ENCODE peak calls at places on chromosome 1, in four cellular contexts. One of them, this sample, is unnamed.
A peak's percentile ranks its signal among the peaks of the same experiment; 100 is the strongest.

GRCh38 chr1:243287652-243288051 is 31.8 kb downstream of the SDCCAG8 start:
- DNase-seq in fibroblast of lung: peak; percentile 87
- DNase-seq in thoracic aorta: no peak
- DNase-seq in ovary: no peak
- DNase-seq in this sample: no peak

GRCh38 chr1:202852163-202852904 is 36.6 kb downstream of the RABIF start:
- DNase-seq in fibroblast of lung: peak; percentile 51
- DNase-seq in thoracic aorta: no peak
- DNase-seq in ovary: no peak
- DNase-seq in this sample: peak; percentile 44

GRCh38 chr1:201495447-201496295 is 11.3 kb downstream of the CSRP1 start:
- DNase-seq in fibroblast of lung: peak; percentile 95
- DNase-seq in thoracic aorta: no peak
- DNase-seq in ovary: peak; percentile 83
- DNase-seq in this sample: peak; percentile 62

GRCh38 chr1:18929686-18930085 is 26.8 kb downstream of the IFFO2 start:
- DNase-seq in fibroblast of lung: peak; percentile 88
- DNase-seq in thoracic aorta: no peak
- DNase-seq in ovary: no peak
- DNase-seq in this sample: no peak

GRCh38 chr1:200979574-200980451 is 43.7 kb downstream of the KIF21B start:
- DNase-seq in fibroblast of lung: peak; percentile 11
- DNase-seq in thoracic aorta: no peak
- DNase-seq in ovary: no peak
- DNase-seq in this sample: peak; percentile 50

GRCh38 chr1:109490029-109490933 is 3.6 kb upstream of the CYB561D1 start:
- DNase-seq in fibroblast of lung: peak; percentile 65
- DNase-seq in thoracic aorta: no peak
- DNase-seq in ovary: peak; percentile 77
- DNase-seq in this sample: peak; percentile 74

GRCh38 chr1:200302192-200302892 is 107.5 kb downstream of the ZNF281 start:
- DNase-seq in fibroblast of lung: peak; percentile 58
- DNase-seq in thoracic aorta: no peak
- DNase-seq in ovary: no peak
- DNase-seq in this sample: peak; percentile 64

GRCh38 chr1:175169305-175170018 is 23.1 kb downstream of the KIAA0040 start:
- DNase-seq in fibroblast of lung: no peak
- DNase-seq in thoracic aorta: no peak
- DNase-seq in ovary: no peak
- DNase-seq in this sample: peak; percentile 44

GRCh38 chr1:17523487-17524029 is 15.9 kb upstream of the ARHGEF10L start:
- DNase-seq in fibroblast of lung: no peak
- DNase-seq in thoracic aorta: no peak
- DNase-seq in ovary: no peak
- DNase-seq in this sample: no peak

GRCh38 chr1:165217958-165218357 is 138.6 kb downstream of the LMX1A start:
- DNase-seq in fibroblast of lung: no peak
- DNase-seq in thoracic aorta: no peak
- DNase-seq in ovary: no peak
- DNase-seq in this sample: no peak

GRCh38 chr1:101511501-101511900 is 274.7 kb downstream of the S1PR1 start:
- DNase-seq in fibroblast of lung: no peak
- DNase-seq in thoracic aorta: no peak
- DNase-seq in ovary: no peak
- DNase-seq in this sample: peak; percentile 41

GRCh38 chr1:6003568-6004411 is 11.6 kb upstream of the NPHP4 start:
- DNase-seq in fibroblast of lung: no peak
- DNase-seq in thoracic aorta: no peak
- DNase-seq in ovary: no peak
- DNase-seq in this sample: no peak

GRCh38 chr1:167491586-167492408 is 26.5 kb downstream of the CD247 start:
- DNase-seq in fibroblast of lung: no peak
- DNase-seq in thoracic aorta: no peak
- DNase-seq in ovary: no peak
- DNase-seq in this sample: no peak

GRCh38 chr1:67716800-67717199 is 31.8 kb downstream of the GADD45A start:
- DNase-seq in fibroblast of lung: peak; percentile 77
- DNase-seq in thoracic aorta: no peak
- DNase-seq in ovary: no peak
- DNase-seq in this sample: peak; percentile 86

GRCh38 chr1:157319567-157319966 is 181.4 kb upstream of the ETV3 start:
- DNase-seq in fibroblast of lung: no peak
- DNase-seq in thoracic aorta: no peak
- DNase-seq in ovary: no peak
- DNase-seq in this sample: no peak

GRCh38 chr1:25711555-25712298 is 88.3 kb upstream of the SELENON start:
- DNase-seq in fibroblast of lung: peak; percentile 73
- DNase-seq in thoracic aorta: no peak
- DNase-seq in ovary: no peak
- DNase-seq in this sample: peak; percentile 36

GRCh38 chr1:202505356-202505755 is 156.9 kb downstream of the PPP1R12B start:
- DNase-seq in fibroblast of lung: peak; percentile 74
- DNase-seq in thoracic aorta: no peak
- DNase-seq in ovary: peak; percentile 44
- DNase-seq in this sample: no peak

GRCh38 chr1:171663036-171663853 is 10.8 kb upstream of the MYOC start:
- DNase-seq in fibroblast of lung: no peak
- DNase-seq in thoracic aorta: no peak
- DNase-seq in ovary: no peak
- DNase-seq in this sample: no peak

GRCh38 chr1:82565146-82565545 is 764.4 kb downstream of the ADGRL2 start:
- DNase-seq in fibroblast of lung: peak; percentile 66
- DNase-seq in thoracic aorta: no peak
- DNase-seq in ovary: no peak
- DNase-seq in this sample: no peak

GRCh38 chr1:225474986-225475820 is 47.4 kb upstream of the LBR start:
- DNase-seq in fibroblast of lung: peak; percentile 71
- DNase-seq in thoracic aorta: no peak
- DNase-seq in ovary: peak; percentile 61
- DNase-seq in this sample: peak; percentile 65

GRCh38 chr1:53482441-53483153 is 23.4 kb downstream of the DMRTB1 start:
- DNase-seq in fibroblast of lung: no peak
- DNase-seq in thoracic aorta: no peak
- DNase-seq in ovary: no peak
- DNase-seq in this sample: no peak

GRCh38 chr1:178282949-178283367 is 189.1 kb downstream of the RASAL2 start:
- DNase-seq in fibroblast of lung: peak; percentile 86
- DNase-seq in thoracic aorta: no peak
- DNase-seq in ovary: no peak
- DNase-seq in this sample: peak; percentile 32

GRCh38 chr1:13960376-13960987 is 260.5 kb downstream of the PRDM2 start:
- DNase-seq in fibroblast of lung: peak; percentile 60
- DNase-seq in thoracic aorta: no peak
- DNase-seq in ovary: peak; percentile 86
- DNase-seq in this sample: peak; percentile 73

GRCh38 chr1:104408268-104408667 is 658.6 kb downstream of the AMY1C start:
- DNase-seq in fibroblast of lung: no peak
- DNase-seq in thoracic aorta: no peak
- DNase-seq in ovary: no peak
- DNase-seq in this sample: no peak

GRCh38 chr1:203682401-203683383 is 56.1 kb downstream of the ATP2B4 start:
- DNase-seq in fibroblast of lung: no peak
- DNase-seq in thoracic aorta: no peak
- DNase-seq in ovary: no peak
- DNase-seq in this sample: peak; percentile 43

GRCh38 chr1:207910678-207911354 is at the start of gene CD34:
- DNase-seq in fibroblast of lung: no peak
- DNase-seq in thoracic aorta: no peak
- DNase-seq in ovary: peak; percentile 71
- DNase-seq in this sample: no peak

GRCh38 chr1:213383465-213383864 is 332.4 kb downstream of the RPS6KC1 start:
- DNase-seq in fibroblast of lung: no peak
- DNase-seq in thoracic aorta: no peak
- DNase-seq in ovary: no peak
- DNase-seq in this sample: no peak

GRCh38 chr1:96968582-96969378 is 247.2 kb downstream of the PTBP2 start:
- DNase-seq in fibroblast of lung: peak; percentile 44
- DNase-seq in thoracic aorta: no peak
- DNase-seq in ovary: no peak
- DNase-seq in this sample: no peak

GRCh38 chr1:39635205-39635870 is 4.1 kb downstream of the HEYL start:
- DNase-seq in fibroblast of lung: no peak
- DNase-seq in thoracic aorta: no peak
- DNase-seq in ovary: no peak
- DNase-seq in this sample: no peak

GRCh38 chr1:30753660-30754123 is 3.9 kb downstream of the LAPTM5 start:
- DNase-seq in fibroblast of lung: no peak
- DNase-seq in thoracic aorta: no peak
- DNase-seq in ovary: no peak
- DNase-seq in this sample: no peak

GRCh38 chr1:180533571-180533987 is 25.2 kb upstream of the OVAAL start:
- DNase-seq in fibroblast of lung: peak; percentile 59
- DNase-seq in thoracic aorta: peak; percentile 36
- DNase-seq in ovary: peak; percentile 61
- DNase-seq in this sample: peak; percentile 75

GRCh38 chr1:190373705-190374336 is 103.8 kb downstream of the BRINP3 start:
- DNase-seq in fibroblast of lung: peak; percentile 41
- DNase-seq in thoracic aorta: no peak
- DNase-seq in ovary: no peak
- DNase-seq in this sample: peak; percentile 43

GRCh38 chr1:58584082-58584895 is 7.2 kb upstream of the TACSTD2 start:
- DNase-seq in fibroblast of lung: peak; percentile 96
- DNase-seq in thoracic aorta: peak; percentile 78
- DNase-seq in ovary: peak; percentile 73
- DNase-seq in this sample: no peak

GRCh38 chr1:58583496-58583895 is 6.4 kb upstream of the TACSTD2 start:
- DNase-seq in fibroblast of lung: no peak
- DNase-seq in thoracic aorta: no peak
- DNase-seq in ovary: no peak
- DNase-seq in this sample: no peak

GRCh38 chr1:58585591-58586151 is 8.6 kb upstream of the TACSTD2 start:
- DNase-seq in fibroblast of lung: peak; percentile 74
- DNase-seq in thoracic aorta: no peak
- DNase-seq in ovary: no peak
- DNase-seq in this sample: no peak

GRCh38 chr1:58586296-58586695 is 9.2 kb upstream of the TACSTD2 start:
- DNase-seq in fibroblast of lung: no peak
- DNase-seq in thoracic aorta: no peak
- DNase-seq in ovary: no peak
- DNase-seq in this sample: no peak

GRCh38 chr1:58585166-58585565 is 8.1 kb upstream of the TACSTD2 start:
- DNase-seq in fibroblast of lung: no peak
- DNase-seq in thoracic aorta: no peak
- DNase-seq in ovary: no peak
- DNase-seq in this sample: no peak
- H3K27ac ChIP-seq in fibroblast of lung: no peak overlapping the region
- H3K27ac ChIP-seq in thoracic aorta: peak overlapping the region; percentile 87
- H3K27ac ChIP-seq in ovary: peak overlapping the region; percentile 23
- H3K27ac ChIP-seq in this sample: no peak overlapping the region

DNA sequence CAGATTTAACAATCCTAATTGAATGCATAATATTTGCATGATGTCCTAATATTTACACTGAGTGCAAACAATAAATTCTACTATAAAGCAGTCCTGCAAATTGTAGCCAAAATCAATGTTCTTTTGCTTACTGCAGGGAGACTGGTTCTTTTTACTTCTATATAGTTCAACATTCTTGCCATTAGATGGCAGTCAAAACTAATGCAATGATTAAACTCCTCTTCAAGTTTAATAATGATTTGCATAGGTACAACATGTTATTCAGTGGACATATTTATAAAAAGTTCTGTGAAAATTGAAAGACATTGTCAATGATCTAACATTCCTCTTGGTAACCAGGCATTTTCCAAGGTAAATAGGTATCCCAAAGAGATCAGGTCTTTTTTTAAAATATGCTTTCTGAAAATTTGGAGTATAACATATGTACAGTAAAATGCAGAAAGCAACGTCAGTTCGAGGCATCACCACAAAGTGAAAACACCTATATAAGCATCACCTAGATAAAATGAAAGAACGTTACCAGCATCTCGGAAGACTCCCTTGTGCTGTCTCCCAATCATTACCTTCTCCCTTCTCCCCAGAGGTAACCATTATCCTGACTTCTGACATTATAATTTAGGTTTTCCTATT is 9.8 kb upstream of the FNBP1L start:
- DNase-seq in fibroblast of lung: peak; percentile 74
- DNase-seq in thoracic aorta: no peak
- DNase-seq in ovary: no peak
- DNase-seq in this sample: peak; percentile 63
- H3K4me3 ChIP-seq in fibroblast of lung: no peak overlapping the region
- H3K4me3 ChIP-seq in thoracic aorta: no peak overlapping the region
- H3K4me3 ChIP-seq in ovary: no peak overlapping the region
- H3K4me3 ChIP-seq in this sample: no peak overlapping the region

GRCh38 chr1:151542710-151543129 is 2.6 kb downstream of the TUFT1 start:
- DNase-seq in fibroblast of lung: peak; percentile 84
- DNase-seq in thoracic aorta: no peak
- DNase-seq in ovary: no peak
- DNase-seq in this sample: peak; percentile 29

GRCh38 chr1:151546006-151546925 is 6.2 kb downstream of the TUFT1 start:
- DNase-seq in fibroblast of lung: no peak
- DNase-seq in thoracic aorta: no peak
- DNase-seq in ovary: no peak
- DNase-seq in this sample: no peak

GRCh38 chr1:151547900-151548230 is 7.8 kb downstream of the TUFT1 start:
- DNase-seq in fibroblast of lung: no peak
- DNase-seq in thoracic aorta: no peak
- DNase-seq in ovary: no peak
- DNase-seq in this sample: no peak

GRCh38 chr1:151547119-151547899 is 7.2 kb downstream of the TUFT1 start:
- DNase-seq in fibroblast of lung: peak; percentile 80
- DNase-seq in thoracic aorta: no peak
- DNase-seq in ovary: peak; percentile 46
- DNase-seq in this sample: peak; percentile 94

DNA sequence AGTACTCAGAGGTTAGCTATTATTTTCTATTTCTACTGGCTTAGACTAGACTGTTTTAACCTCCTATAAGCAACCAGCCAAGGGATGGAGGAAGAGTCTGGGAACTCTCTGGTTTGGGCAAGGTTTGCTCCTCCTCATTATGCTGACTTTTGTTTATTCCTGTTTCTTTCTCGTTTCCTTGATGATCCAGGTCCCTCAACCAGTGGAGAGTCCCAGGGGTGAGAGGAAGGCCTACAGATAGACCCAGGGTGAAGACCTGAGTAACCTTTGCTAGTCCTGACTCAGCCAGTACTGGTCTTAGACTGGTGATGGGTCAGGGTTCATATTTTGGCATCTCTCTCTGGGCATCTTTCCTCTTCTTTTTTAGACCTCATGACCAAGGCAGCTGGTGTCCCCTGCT is 5.4 kb downstream of the TUFT1 start:
- DNase-seq in fibroblast of lung: no peak
- DNase-seq in thoracic aorta: no peak
- DNase-seq in ovary: no peak
- DNase-seq in this sample: no peak
- H3K4me1 ChIP-seq in fibroblast of lung: peaks cover 36% of the 10 kb centered on the region
- H3K4me1 ChIP-seq in thoracic aorta: peaks cover 38% of the 10 kb centered on the region
- H3K4me1 ChIP-seq in ovary: no peaks in the 10 kb centered on the region
- H3K4me1 ChIP-seq in this sample: peaks cover 6% of the 10 kb centered on the region

DNA sequence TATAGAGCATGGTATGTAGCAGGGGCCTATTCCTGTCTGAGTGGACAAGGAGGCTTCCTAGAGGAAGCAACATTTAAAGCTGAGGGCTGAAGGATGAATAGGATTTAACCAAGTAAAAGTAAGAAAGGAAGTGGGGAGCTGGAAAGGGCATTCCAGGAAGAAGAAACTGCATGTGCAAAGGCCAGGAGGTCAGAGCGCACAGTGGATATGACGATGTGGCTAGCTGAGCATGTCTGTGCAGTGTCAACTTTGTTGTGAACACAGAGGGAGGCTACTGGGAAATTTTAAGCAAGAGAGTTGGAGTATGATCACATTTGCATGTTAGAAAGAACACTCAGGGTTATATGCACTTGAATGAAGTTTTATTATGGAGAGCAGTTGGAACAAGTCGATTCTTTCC is 28.6 kb upstream of the JUN start:
- DNase-seq in fibroblast of lung: no peak
- DNase-seq in thoracic aorta: no peak
- DNase-seq in ovary: no peak
- DNase-seq in this sample: no peak
- H3K27ac ChIP-seq in fibroblast of lung: no peak overlapping the region
- H3K27ac ChIP-seq in thoracic aorta: peak overlapping the region; percentile 99
- H3K27ac ChIP-seq in ovary: no peak overlapping the region
- H3K27ac ChIP-seq in this sample: peak overlapping the region; percentile 11